ENCODE peak calls at places on chromosome 7, in four cellular contexts. C, V, F and S are unnamed samples.

GRCh38 chr7:82036146-82036886 is 266.5 kb upstream of the HGF start:
- DNase-seq in F (no peak), C (peak), V (no peak), S (no peak)

GRCh38 chr7:157097569-157097968 is 41.2 kb upstream of the UBE3C start:
- DNase-seq in V (no peak), C (no peak), F (no peak), S (no peak)

GRCh38 chr7:101915000-101915399 is 97.6 kb downstream of the CUX1 start:
- DNase-seq in V (no peak), F (no peak), C (no peak), S (no peak)

GRCh38 chr7:107850221-107850620 is 40.8 kb upstream of the DLD start:
- DNase-seq in F (no peak), V (no peak), C (no peak), S (no peak)

GRCh38 chr7:81159402-81159801 is 240.6 kb upstream of the SEMA3C start:
- DNase-seq in V (peak), F (peak), C (peak), S (no peak)

GRCh38 chr7:28539289-28539981 is 127.1 kb downstream of the CREB5 start:
- DNase-seq in F (no peak), C (no peak), V (no peak), S (peak)

GRCh38 chr7:23474829-23475578 is 4.7 kb upstream of the IGF2BP3 start:
- DNase-seq in V (no peak), C (no peak), F (no peak), S (no peak)

GRCh38 chr7:89618269-89618668 is 536.0 kb upstream of the STEAP1 start:
- DNase-seq in V (no peak), C (no peak), F (no peak), S (no peak)

GRCh38 chr7:157851501-157852067 is 514.8 kb downstream of the DNAJB6 start:
- DNase-seq in C (no peak), F (peak), V (no peak), S (no peak)

GRCh38 chr7:47683485-47683898 is 101.6 kb upstream of the TNS3 start:
- DNase-seq in F (no peak), C (no peak), V (no peak), S (no peak)

GRCh38 chr7:33108591-33108930 is 643 bp downstream of the RP9 start:
- DNase-seq in V (peak), C (no peak), F (peak), S (no peak)

DNA sequence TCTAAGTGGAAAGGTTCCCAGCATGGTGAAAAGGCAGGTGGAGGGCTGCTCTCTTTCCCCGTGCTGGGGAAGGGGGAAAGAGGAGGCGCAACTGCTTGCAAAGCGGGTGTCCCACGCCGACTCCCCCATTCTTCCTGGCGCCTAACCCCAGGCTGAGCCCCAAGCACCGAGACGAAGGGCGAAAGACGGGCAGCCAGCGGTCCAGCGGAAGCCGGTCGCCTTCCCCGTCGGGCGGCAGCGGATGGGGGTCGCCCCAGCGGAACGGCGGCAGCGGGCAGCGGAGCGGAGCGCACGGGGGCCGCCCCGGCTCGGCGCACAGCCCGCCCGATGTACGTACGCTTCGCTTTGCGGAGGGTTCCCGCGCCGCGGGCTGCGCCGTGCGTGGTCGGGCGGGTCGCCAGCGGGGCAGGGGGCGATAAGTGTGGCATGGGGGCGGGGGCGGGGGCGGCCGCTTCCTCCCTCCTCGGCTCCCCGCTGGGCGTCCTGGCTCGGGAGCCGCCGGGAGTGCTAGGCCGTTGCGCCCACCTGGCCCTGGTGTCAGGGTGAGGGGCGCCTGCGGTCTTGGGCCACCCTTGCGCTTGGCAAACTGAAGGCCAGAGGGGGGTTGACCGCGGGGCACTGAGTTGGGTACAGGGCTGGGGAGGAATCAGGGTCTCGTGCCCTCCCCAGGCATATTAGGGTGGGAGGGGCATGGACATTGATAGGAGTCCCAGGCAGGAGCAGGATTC is 35.2 kb upstream of the HSPB1 start:
- DNase-seq in F (no peak), V (no peak), C (no peak), S (no peak)
- TF ChIP-seq ELK1 in F (no peak), V (no peak), C (no peak), S (no peak)

DNA sequence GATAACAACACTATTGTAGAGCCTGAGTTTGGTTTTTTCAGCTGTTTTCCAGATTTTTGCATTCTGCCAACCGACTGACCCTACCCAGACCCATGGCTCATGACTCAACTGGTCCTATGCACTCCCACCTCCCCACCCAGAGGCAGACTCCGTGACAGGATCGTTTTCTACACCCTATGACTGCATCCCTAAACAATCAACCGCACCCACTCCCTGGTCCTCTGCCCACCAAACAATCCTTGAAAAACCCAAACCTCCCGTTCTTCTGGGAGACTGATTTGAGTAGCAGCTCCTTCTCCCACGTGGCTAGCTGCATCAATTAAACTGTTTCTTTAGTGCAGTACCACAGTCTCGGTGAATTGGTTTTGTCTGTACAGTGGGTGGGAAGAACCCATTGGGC is 150.4 kb upstream of the FAM20C start:
- DNase-seq in C (no peak), F (no peak), V (no peak), S (no peak)
- TF ChIP-seq ELK1 in C (no peak), F (no peak), V (no peak), S (no peak)

DNA sequence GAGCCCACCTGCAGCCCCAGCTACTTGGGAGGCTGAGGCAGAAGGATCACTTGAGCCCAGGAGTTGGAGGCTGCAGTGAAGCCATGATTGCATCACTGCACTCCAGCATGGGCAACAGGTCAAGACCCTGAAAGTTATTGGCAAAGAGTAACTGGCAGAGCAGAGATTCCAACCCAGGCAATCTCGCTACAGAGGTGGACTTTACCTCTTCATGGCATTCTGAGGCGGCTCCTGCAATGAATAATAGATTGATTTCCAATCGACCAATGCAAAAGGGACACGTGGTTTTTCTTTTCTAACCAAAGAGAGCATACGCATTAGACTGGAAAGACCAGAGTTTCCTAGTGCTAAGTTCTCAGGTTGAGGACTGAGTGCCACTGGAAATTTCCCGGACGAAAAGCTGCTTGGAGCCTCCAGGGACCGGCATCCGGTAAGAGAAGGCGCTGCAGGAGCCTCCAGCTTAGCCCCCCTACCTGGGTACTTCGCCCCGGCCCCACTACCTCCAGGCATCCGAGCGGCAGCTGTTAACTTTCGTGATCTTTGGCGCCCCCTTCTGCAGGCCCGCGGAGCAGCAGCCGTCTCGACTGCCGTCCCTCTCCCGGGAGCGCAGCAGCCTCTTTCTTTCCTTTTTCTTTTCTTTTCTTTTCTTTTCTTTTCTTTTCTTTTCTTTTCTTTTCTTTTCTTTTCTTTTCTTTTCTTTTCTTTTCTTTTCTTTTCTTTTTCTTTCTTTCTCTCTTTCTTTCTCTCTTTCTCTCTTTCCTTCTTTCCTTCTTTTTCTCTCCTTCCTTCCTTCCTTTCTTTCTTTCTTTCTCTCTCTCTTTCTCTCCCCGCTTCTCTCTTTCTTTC is 4.1 kb downstream of the MBLAC1 start:
- DNase-seq in F (peak), V (peak), C (peak), S (no peak)
- TF ChIP-seq ELK1 in F (no peak), V (no peak), C (no peak), S (no peak)

DNA sequence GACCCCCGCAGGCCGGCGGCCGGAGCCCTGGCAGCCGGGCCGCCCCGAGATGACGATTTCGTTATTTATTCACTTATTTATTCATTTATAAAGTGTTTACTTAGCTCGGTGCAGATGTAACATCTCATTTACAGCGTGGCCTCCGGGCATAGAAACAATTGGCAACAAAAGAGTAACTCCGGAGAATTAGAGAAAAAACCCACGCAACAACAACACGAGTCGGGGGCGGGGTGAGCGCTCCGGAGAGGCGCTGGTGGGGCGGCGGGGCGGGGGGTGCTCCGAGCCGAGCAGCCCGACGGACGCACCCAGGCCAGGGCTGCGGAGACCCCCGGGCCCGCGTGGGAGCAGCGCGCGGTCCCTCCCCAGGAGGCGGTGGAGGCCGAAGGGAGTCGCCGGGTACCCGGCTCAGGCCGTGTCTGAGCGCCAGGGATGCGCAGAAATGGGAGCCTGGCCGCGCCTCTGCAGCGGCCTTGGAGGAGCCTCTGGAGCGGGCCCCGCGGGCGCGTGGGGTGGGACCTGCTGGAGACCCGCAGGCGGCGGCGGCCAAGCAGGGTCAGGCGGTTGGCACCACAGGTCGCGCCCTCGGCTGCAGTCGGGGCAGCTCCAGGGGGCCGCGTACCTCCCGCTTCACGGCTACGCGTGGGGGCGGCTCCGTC is 14.3 kb downstream of the UNCX start:
- DNase-seq in F (no peak), C (no peak), V (no peak), S (no peak)
- TF ChIP-seq ELK1 in F (no peak), C (no peak), V (no peak), S (no peak)

GRCh38 chr7:73345538-73345937 is 17.6 kb downstream of the FKBP6 start:
- DNase-seq in F (no peak), C (no peak), V (no peak), S (no peak)
- TF ChIP-seq ELK1 in F (no peak), C (no peak), V (no peak), S (no peak)

DNA sequence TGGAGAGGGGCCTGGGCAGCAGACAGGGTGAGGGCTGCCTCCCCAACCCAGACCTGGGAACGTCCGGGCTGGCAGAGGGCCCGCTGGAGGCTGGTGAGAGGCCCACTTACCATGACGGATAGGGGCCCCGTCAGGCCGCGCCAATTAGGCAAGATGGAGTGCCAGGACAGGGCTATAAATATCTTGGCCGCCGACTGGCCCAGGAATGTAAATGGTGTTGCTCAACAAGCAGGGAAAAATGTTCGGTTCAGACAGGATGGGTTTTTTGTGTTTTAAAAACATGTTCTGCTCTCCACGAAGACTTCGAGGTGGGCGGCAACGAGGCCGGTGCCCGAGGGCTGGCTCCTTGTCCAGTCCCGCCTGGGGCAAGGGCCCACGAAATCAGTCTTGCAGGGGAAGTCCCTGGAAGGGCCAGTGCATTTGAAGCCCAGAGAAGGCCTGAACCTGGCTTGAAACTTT is 35.8 kb upstream of the ELN start:
- DNase-seq in C (peak), F (no peak), V (no peak), S (no peak)
- TF ChIP-seq ELK1 in C (no peak), F (no peak), V (no peak), S (no peak)

GRCh38 chr7:45080265-45080957 is 8.4 kb downstream of the NACAD start:
- DNase-seq in C (no peak), V (no peak), F (no peak), S (no peak)
- TF ChIP-seq ELK1 in C (no peak), V (no peak), F (no peak), S (no peak)